ENCODE peak calls at places on chromosomes 1 and 21, in ten cellular contexts. R, L, S, Q, Z, Y, K, J, T and B are unnamed samples.
A peak's percentile ranks its signal among the peaks of the same experiment; 100 is the strongest.

GRCh38 chr21:16423921-16424320 is 694.1 kb downstream of the USP25 start:
- DNase-seq in Z (no peak), S (no peak), K (no peak), Q (no peak), R (no peak), L (no peak), T (no peak), Y (no peak), J (no peak), B (no peak)

GRCh38 chr21:31755027-31755426 is 23.1 kb upstream of the SCAF4 start:
- DNase-seq in J (no peak), L (no peak), Z (no peak), K (no peak), T (no peak), R (no peak), Q (no peak), S (no peak), Y (no peak), B (no peak)

GRCh38 chr21:36162631-36163030 is 6.0 kb downstream of the DOP1B start:
- DNase-seq in L (no peak), Y (peak; percentile 11), S (no peak), Z (no peak), J (no peak), T (no peak), K (no peak), R (no peak), Q (no peak), B (no peak)

GRCh38 chr21:38306833-38307232 is 50.0 kb downstream of the KCNJ15 start:
- DNase-seq in R (peak; percentile 93), S (no peak), J (no peak), L (no peak), Z (peak; percentile 86), T (no peak), Q (no peak), Y (no peak), K (no peak), B (no peak)

GRCh38 chr1:151953409-151954094 is 40.1 kb downstream of the S100A10 start:
- DNase-seq in T (no peak), S (no peak), R (no peak), K (no peak), Y (no peak), L (no peak), Z (no peak), J (no peak), Q (no peak), B (no peak)

GRCh38 chr1:24735619-24736375 is 9.4 kb upstream of the CLIC4 start:
- DNase-seq in K (no peak), J (no peak), Q (peak; percentile 87), L (peak; percentile 88), S (no peak), T (no peak), Y (no peak), Z (no peak), R (no peak), B (no peak)

GRCh38 chr1:869499-870244 is 54.1 kb upstream of the SAMD11 start:
- DNase-seq in Y (peak; percentile 25), Z (peak; percentile 58), K (no peak), S (peak; percentile 87), J (peak; percentile 82), L (peak; percentile 29), T (peak; percentile 95), R (no peak), Q (peak; percentile 89), B (peak; percentile 93)

GRCh38 chr1:193104496-193104905 is 713 bp downstream of the GLRX2 start:
- DNase-seq in R (no peak), L (peak; percentile 40), Q (peak; percentile 80), Y (peak; percentile 42), Z (peak; percentile 78), J (peak; percentile 28), K (no peak), S (peak; percentile 46), T (peak; percentile 73), B (peak; percentile 70)

GRCh38 chr1:107140703-107141490 is at the start of gene NTNG1:
- DNase-seq in L (no peak), J (no peak), R (no peak), Z (peak; percentile 59), S (no peak), T (peak; percentile 63), Q (peak; percentile 77), K (no peak), Y (peak; percentile 58), B (peak; percentile 68)

GRCh38 chr1:26280333-26281042 is 602 bp downstream of the SH3BGRL3 start:
- DNase-seq in Q (peak; percentile 61), K (no peak), Z (peak; percentile 80), Y (peak; percentile 72), J (no peak), S (no peak), R (no peak), L (no peak), T (no peak), B (no peak)

GRCh38 chr1:76744989-76745388 is 122.3 kb upstream of the ST6GALNAC5 start:
- DNase-seq in Y (no peak), K (no peak), R (no peak), T (no peak), S (no peak), Z (no peak), Q (no peak), L (no peak), J (no peak), B (no peak)

GRCh38 chr1:38724160-38725131 is 135.1 kb downstream of the RRAGC start:
- DNase-seq in L (no peak), J (no peak), Y (no peak), Z (no peak), K (no peak), T (no peak), R (no peak), Q (peak; percentile 31), S (no peak), B (no peak)

GRCh38 chr1:228075801-228076271 is 6.7 kb upstream of the ARF1 start:
- DNase-seq in T (peak; percentile 51), S (no peak), L (no peak), Z (no peak), Y (no peak), J (no peak), K (no peak), Q (no peak), R (no peak), B (no peak)

GRCh38 chr1:222769968-222770620 is 33.1 kb downstream of the FAM177B start:
- DNase-seq in R (no peak), T (no peak), J (no peak), Q (no peak), S (no peak), Z (no peak), Y (no peak), K (no peak), L (no peak), B (no peak)

GRCh38 chr1:81144240-81144639 is 656.5 kb upstream of the ADGRL2 start:
- DNase-seq in J (no peak), Q (no peak), T (no peak), Y (no peak), L (no peak), S (no peak), K (no peak), Z (no peak), R (no peak), B (peak; percentile 2)